ENCODE peak calls at places on chromosome 9, in four cellular contexts. N, B, I and R are unnamed samples.

GRCh38 chr9:134957945-134958227 is 40.2 kb upstream of the FCN1 start:
- DNase-seq in N (no peak), B (no peak), I (no peak), R (no peak)

GRCh38 chr9:114317665-114318357 is 5.1 kb upstream of the ORM1 start:
- DNase-seq in I (peak; percentile 85), N (no peak), B (no peak), R (peak; percentile 30)

GRCh38 chr9:131094622-131095021 is 1.7 kb upstream of the AIF1L start:
- DNase-seq in I (peak; percentile 47), B (no peak), N (no peak), R (peak; percentile 99)

GRCh38 chr9:99680191-99680590 is 141.5 kb upstream of the NR4A3 start:
- DNase-seq in N (no peak), I (peak; percentile 71), B (no peak), R (no peak)

GRCh38 chr9:114478459-114478858 is 26.8 kb downstream of the WHRN start:
- DNase-seq in N (no peak), I (no peak), B (no peak), R (peak; percentile 16)

GRCh38 chr9:134294228-134295071 is 31.8 kb upstream of the RXRA start:
- DNase-seq in I (no peak), N (no peak), B (no peak), R (no peak)

GRCh38 chr9:22395585-22396205 is 50.9 kb upstream of the DMRTA1 start:
- DNase-seq in N (no peak), B (no peak), I (peak; percentile 27), R (peak; percentile 53)

GRCh38 chr9:91836515-91836914 is 113.5 kb downstream of the ROR2 start:
- DNase-seq in N (no peak), I (no peak), B (no peak), R (no peak)

GRCh38 chr9:126347911-126348760 is 21.5 kb downstream of the MVB12B start:
- DNase-seq in N (peak; percentile 54), I (no peak), B (no peak), R (no peak)

GRCh38 chr9:137744632-137745183 is 125.9 kb downstream of the EHMT1 start:
- DNase-seq in I (no peak), N (no peak), B (no peak), R (no peak)

GRCh38 chr9:4887556-4887955 is 94.8 kb downstream of the RCL1 start:
- DNase-seq in I (no peak), B (no peak), N (no peak), R (no peak)

GRCh38 chr9:133120343-133121199 is 469 bp downstream of the RALGDS start:
- DNase-seq in N (peak; percentile 43), I (no peak), B (no peak), R (peak; percentile 56)

GRCh38 chr9:75591972-75592371 is 298.5 kb upstream of the PCSK5 start:
- DNase-seq in B (no peak), I (no peak), N (no peak), R (no peak)

GRCh38 chr9:131310833-131311554 is 21.5 kb downstream of the PLPP7 start:
- DNase-seq in N (no peak), I (no peak), B (no peak), R (no peak)

GRCh38 chr9:77712533-77713130 is 64.5 kb upstream of the GNA14 start:
- DNase-seq in B (no peak), I (peak; percentile 83), N (no peak), R (peak; percentile 53)

GRCh38 chr9:114662081-114662989 is 4.7 kb upstream of the TEX53 start:
- DNase-seq in B (peak; percentile 55), I (peak; percentile 54), N (peak; percentile 78), R (peak; percentile 11)

GRCh38 chr9:116234091-116234490 is 80.5 kb downstream of the PAPPA start:
- DNase-seq in I (peak; percentile 100), B (no peak), N (no peak), R (peak; percentile 59)

GRCh38 chr9:21782207-21782606 is 20.2 kb upstream of the MTAP start:
- DNase-seq in B (no peak), N (no peak), I (no peak), R (peak; percentile 54)

GRCh38 chr9:110427497-110428104 is 89.9 kb upstream of the TXNDC8 start:
- DNase-seq in B (peak; percentile 29), N (peak; percentile 77), I (peak; percentile 52), R (peak; percentile 74)

GRCh38 chr9:126144215-126144614 is 182.4 kb upstream of the MVB12B start:
- DNase-seq in B (no peak), N (no peak), I (no peak), R (no peak)

GRCh38 chr9:7984713-7985112 is 185.1 kb upstream of the DMAC1 start:
- DNase-seq in I (no peak), N (no peak), B (no peak), R (peak; percentile 30)

GRCh38 chr9:5529683-5530221 is 19.4 kb downstream of the PDCD1LG2 start:
- DNase-seq in B (no peak), I (no peak), N (no peak), R (no peak)

GRCh38 chr9:132244582-132245455 is 83.0 kb downstream of the NTNG2 start:
- DNase-seq in N (peak; percentile 22), I (peak; percentile 27), B (no peak), R (no peak)

GRCh38 chr9:125757834-125758233 is 10.7 kb downstream of the PBX3 start:
- DNase-seq in B (no peak), N (no peak), I (no peak), R (no peak)

GRCh38 chr9:118631956-118632355 is 737.3 kb downstream of the BRINP1 start:
- DNase-seq in B (no peak), I (no peak), N (no peak), R (no peak)

GRCh38 chr9:4207881-4208615 is 91.8 kb downstream of the GLIS3 start:
- DNase-seq in B (no peak), I (peak; percentile 59), N (no peak), R (no peak)

GRCh38 chr9:3794005-3794404 is 268.2 kb upstream of the RFX3 start:
- DNase-seq in N (no peak), B (peak; percentile 80), I (peak; percentile 8), R (no peak)

GRCh38 chr9:137318976-137319375 is 16.9 kb upstream of the NRARP start:
- DNase-seq in N (peak; percentile 74), B (no peak), I (peak; percentile 53), R (peak; percentile 62)

GRCh38 chr9:72149231-72149975 is at the start of gene GDA:
- DNase-seq in I (no peak), B (peak; percentile 24), N (peak; percentile 42), R (peak; percentile 67)

GRCh38 chr9:82242285-82242963 is 253.9 kb downstream of the SPATA31D1 start:
- DNase-seq in I (no peak), B (no peak), N (no peak), R (no peak)

GRCh38 chr9:72977670-72978069 is 24.8 kb upstream of the ALDH1A1 start:
- DNase-seq in B (no peak), I (no peak), N (no peak), R (no peak)

GRCh38 chr9:129362287-129363098 is 184.4 kb upstream of the IER5L start:
- DNase-seq in N (no peak), I (no peak), B (no peak), R (peak; percentile 90)

GRCh38 chr9:127930298-127931091 is at the start of gene PIP5KL1:
- DNase-seq in N (peak; percentile 95), I (peak; percentile 90), B (peak; percentile 85), R (peak; percentile 77)

GRCh38 chr9:35771524-35771923 is 17.4 kb upstream of the MSMP start:
- DNase-seq in B (no peak), N (no peak), I (no peak), R (no peak)

GRCh38 chr9:110152704-110153374 is 55.1 kb downstream of the C9orf152 start:
- DNase-seq in N (peak; percentile 41), I (peak; percentile 83), B (peak; percentile 65), R (no peak)

GRCh38 chr9:113991714-113992113 is 86.4 kb downstream of the AMBP start:
- DNase-seq in N (no peak), I (no peak), B (no peak), R (no peak)

GRCh38 chr9:91162784-91163440 is 198.8 kb downstream of the AUH start:
- DNase-seq in B (no peak), I (peak; percentile 86), N (no peak), R (no peak)

GRCh38 chr9:122827759-122828090 is 663 bp downstream of the PDCL start:
- DNase-seq in B (no peak), I (peak; percentile 65), N (no peak), R (peak; percentile 48)

GRCh38 chr9:112048924-112049785 is 125.9 kb downstream of the SUSD1 start:
- DNase-seq in I (no peak), B (no peak), N (no peak), R (no peak)
- H3K9ac ChIP-seq in I (peak overlapping the region; percentile 35), B (no peak overlapping the region), N (no peak overlapping the region), R (no peak overlapping the region)

GRCh38 chr9:98427491-98427890 is 172.0 kb upstream of the TBC1D2 start:
- DNase-seq in N (no peak), B (no peak), I (peak; percentile 3), R (no peak)
- H3K14ac ChIP-seq in N (no peak overlapping the region), B (no peak overlapping the region), I (no peak overlapping the region), R (no peak overlapping the region)

DNA sequence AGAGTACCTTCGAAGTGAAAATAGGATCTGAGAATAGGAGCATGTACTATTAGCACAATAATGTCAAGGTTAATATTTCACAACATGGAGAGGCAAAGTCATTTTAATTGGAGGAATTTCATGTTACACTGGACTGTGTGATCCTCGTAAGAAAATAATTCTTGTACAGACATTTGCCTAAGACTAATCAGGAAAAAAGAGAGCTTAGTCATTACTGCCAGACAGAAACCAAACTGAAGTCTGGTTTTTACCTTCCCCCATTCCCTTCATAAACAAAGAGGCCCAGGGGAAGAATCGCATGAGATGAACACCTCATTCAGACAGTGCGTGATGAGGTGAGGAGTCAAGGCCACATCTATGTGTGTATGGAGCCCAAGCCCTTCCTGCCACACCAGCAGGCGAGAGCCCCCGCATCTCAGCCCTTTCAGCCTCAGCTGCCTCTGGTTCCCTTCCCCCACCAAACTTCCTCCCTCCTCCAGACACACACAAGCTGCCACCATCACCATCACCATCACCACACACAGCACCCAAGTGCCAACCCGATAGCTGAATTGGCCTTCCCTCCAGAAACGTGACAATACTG is 135.8 kb upstream of the ABCA1 start:
- DNase-seq in N (no peak), B (no peak), I (peak; percentile 98), R (peak; percentile 57)
- H3K9ac ChIP-seq in N (no peak overlapping the region), B (no peak overlapping the region), I (peak overlapping the region; percentile 80), R (no peak overlapping the region)

DNA sequence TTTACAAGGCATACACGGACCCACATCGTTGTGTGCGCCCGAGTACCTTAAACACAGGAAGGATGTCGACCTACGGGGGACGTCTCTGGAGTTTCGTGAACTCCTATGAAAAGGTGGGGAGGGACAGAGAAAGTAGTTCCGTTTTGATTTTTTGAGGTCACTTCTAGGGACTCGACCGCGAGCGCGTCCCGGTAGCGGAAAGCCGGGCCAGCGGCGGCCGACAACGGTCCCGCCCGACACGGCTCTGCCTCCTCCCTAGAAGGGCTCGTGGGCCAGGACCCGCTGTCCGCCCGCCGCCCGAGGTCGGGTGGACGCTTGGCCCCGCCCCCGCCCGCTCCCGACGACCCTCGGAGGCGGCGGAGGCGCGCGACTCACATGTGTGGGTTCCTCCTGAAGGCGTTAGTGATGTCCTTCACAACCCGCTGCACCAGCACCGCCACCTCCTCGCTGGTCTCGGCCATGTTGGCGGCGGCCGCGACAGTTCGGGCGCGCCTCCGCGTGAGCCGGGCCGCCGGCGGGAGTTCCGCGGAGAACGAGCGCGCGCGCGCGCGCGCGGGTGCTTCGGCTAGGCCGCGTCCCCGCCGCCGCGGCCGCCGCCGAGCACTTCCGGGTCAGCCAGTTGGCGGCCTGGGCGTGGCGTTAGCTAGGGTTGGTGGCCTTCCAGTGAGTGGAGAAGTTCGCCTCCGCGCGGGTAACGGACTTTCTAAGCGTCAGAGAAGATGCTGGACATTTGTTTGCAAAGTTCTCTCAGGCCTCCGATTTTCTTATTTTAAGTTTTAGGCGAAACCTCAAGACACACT is at the start of gene PTAR1:
- DNase-seq in N (peak; percentile 89), I (peak; percentile 89), B (peak; percentile 92), R (peak; percentile 91)
- H3K14ac ChIP-seq in N (peak within 1 kb of the TSS; percentile 66), I (peak within 1 kb of the TSS; percentile 96), B (peak within 1 kb of the TSS; percentile 75), R (peak within 1 kb of the TSS; percentile 87)